ENCODE peak calls at places on chromosomes 3 and 15, in eight cellular contexts. One of them, this sample, is unnamed.

GRCh38 chr15:63436872-63437375 is 55.3 kb upstream of the CA12 start:
- DNase-seq in substantia nigra: peak; percentile 58
- DNase-seq in NCI-H2081: peak; percentile 91
- DNase-seq in osteocyte: peak; percentile 90
- DNase-seq in Caki2: peak; percentile 23
- DNase-seq in GM13977: peak; percentile 33
- DNase-seq in iPS-NIHi11: peak; percentile 55
- DNase-seq in cardiac muscle cell: peak; percentile 74
- DNase-seq in this sample: peak; percentile 85

GRCh38 chr15:27817258-27817657 is 281.9 kb downstream of the OCA2 start:
- DNase-seq in substantia nigra: no peak
- DNase-seq in osteocyte: no peak
- DNase-seq in cardiac muscle cell: no peak
- DNase-seq in NCI-H2081: no peak
- DNase-seq in Caki2: no peak
- DNase-seq in iPS-NIHi11: no peak
- DNase-seq in GM13977: no peak
- DNase-seq in this sample: no peak

GRCh38 chr3:25423780-25424179 is 4.3 kb upstream of the RARB start:
- DNase-seq in GM13977: no peak
- DNase-seq in NCI-H2081: no peak
- DNase-seq in iPS-NIHi11: no peak
- DNase-seq in substantia nigra: no peak
- DNase-seq in osteocyte: no peak
- DNase-seq in cardiac muscle cell: no peak
- DNase-seq in Caki2: peak; percentile 54
- DNase-seq in this sample: no peak

GRCh38 chr15:33160054-33160453 is 34.5 kb downstream of the FMN1 start:
- DNase-seq in iPS-NIHi11: no peak
- DNase-seq in Caki2: no peak
- DNase-seq in osteocyte: no peak
- DNase-seq in substantia nigra: no peak
- DNase-seq in cardiac muscle cell: no peak
- DNase-seq in NCI-H2081: no peak
- DNase-seq in GM13977: no peak
- DNase-seq in this sample: no peak

GRCh38 chr3:139710212-139710611 is 32.4 kb upstream of the NMNAT3 start:
- DNase-seq in GM13977: no peak
- DNase-seq in NCI-H2081: peak; percentile 85
- DNase-seq in Caki2: no peak
- DNase-seq in substantia nigra: no peak
- DNase-seq in osteocyte: no peak
- DNase-seq in iPS-NIHi11: no peak
- DNase-seq in cardiac muscle cell: no peak
- DNase-seq in this sample: no peak

GRCh38 chr15:90817117-90818057 is 51.0 kb upstream of the FURIN start:
- DNase-seq in cardiac muscle cell: no peak
- DNase-seq in Caki2: no peak
- DNase-seq in osteocyte: peak; percentile 75
- DNase-seq in iPS-NIHi11: no peak
- DNase-seq in NCI-H2081: no peak
- DNase-seq in substantia nigra: no peak
- DNase-seq in GM13977: no peak
- DNase-seq in this sample: no peak

GRCh38 chr3:138381413-138381901 is 33.1 kb downstream of the MRAS start:
- DNase-seq in NCI-H2081: no peak
- DNase-seq in GM13977: no peak
- DNase-seq in osteocyte: no peak
- DNase-seq in Caki2: no peak
- DNase-seq in iPS-NIHi11: no peak
- DNase-seq in cardiac muscle cell: peak; percentile 70
- DNase-seq in substantia nigra: peak; percentile 81
- DNase-seq in this sample: peak; percentile 70

GRCh38 chr3:115814778-115815380 is 191.6 kb downstream of the GAP43 start:
- DNase-seq in Caki2: peak; percentile 41
- DNase-seq in substantia nigra: peak; percentile 47
- DNase-seq in GM13977: peak; percentile 45
- DNase-seq in osteocyte: peak; percentile 89
- DNase-seq in iPS-NIHi11: peak; percentile 74
- DNase-seq in NCI-H2081: peak; percentile 68
- DNase-seq in cardiac muscle cell: peak; percentile 78
- DNase-seq in this sample: peak; percentile 90

GRCh38 chr3:187708696-187709095 is 6.3 kb upstream of the RTP2 start:
- DNase-seq in NCI-H2081: no peak
- DNase-seq in osteocyte: no peak
- DNase-seq in iPS-NIHi11: no peak
- DNase-seq in GM13977: no peak
- DNase-seq in Caki2: no peak
- DNase-seq in cardiac muscle cell: no peak
- DNase-seq in substantia nigra: no peak
- DNase-seq in this sample: no peak

GRCh38 chr3:151589311-151589710 is 128.4 kb upstream of the IGSF10 start:
- DNase-seq in NCI-H2081: no peak
- DNase-seq in Caki2: no peak
- DNase-seq in osteocyte: no peak
- DNase-seq in GM13977: no peak
- DNase-seq in iPS-NIHi11: no peak
- DNase-seq in cardiac muscle cell: no peak
- DNase-seq in substantia nigra: no peak
- DNase-seq in this sample: no peak

GRCh38 chr3:184524981-184525336 is 36.6 kb upstream of the EPHB3 start:
- DNase-seq in osteocyte: no peak
- DNase-seq in substantia nigra: no peak
- DNase-seq in NCI-H2081: no peak
- DNase-seq in GM13977: no peak
- DNase-seq in cardiac muscle cell: no peak
- DNase-seq in Caki2: no peak
- DNase-seq in iPS-NIHi11: no peak
- DNase-seq in this sample: no peak

GRCh38 chr3:4139462-4140140 is 163.6 kb upstream of the SETMAR start:
- DNase-seq in iPS-NIHi11: no peak
- DNase-seq in substantia nigra: no peak
- DNase-seq in cardiac muscle cell: no peak
- DNase-seq in GM13977: no peak
- DNase-seq in NCI-H2081: no peak
- DNase-seq in osteocyte: no peak
- DNase-seq in Caki2: no peak
- DNase-seq in this sample: no peak

GRCh38 chr15:39448409-39448808 is 132.5 kb upstream of the THBS1 start:
- DNase-seq in substantia nigra: no peak
- DNase-seq in iPS-NIHi11: no peak
- DNase-seq in Caki2: no peak
- DNase-seq in osteocyte: no peak
- DNase-seq in cardiac muscle cell: no peak
- DNase-seq in GM13977: no peak
- DNase-seq in NCI-H2081: no peak
- DNase-seq in this sample: no peak

GRCh38 chr3:113035387-113035982 is 44.7 kb downstream of the GTPBP8 start:
- DNase-seq in osteocyte: no peak
- DNase-seq in iPS-NIHi11: peak; percentile 78
- DNase-seq in Caki2: peak; percentile 15
- DNase-seq in GM13977: peak; percentile 67
- DNase-seq in cardiac muscle cell: peak; percentile 66
- DNase-seq in substantia nigra: peak; percentile 6
- DNase-seq in NCI-H2081: peak; percentile 64
- DNase-seq in this sample: peak; percentile 53

GRCh38 chr15:76056931-76057330 is 2.9 kb upstream of the TMEM266 start:
- DNase-seq in NCI-H2081: no peak
- DNase-seq in cardiac muscle cell: no peak
- DNase-seq in osteocyte: no peak
- DNase-seq in Caki2: no peak
- DNase-seq in substantia nigra: no peak
- DNase-seq in iPS-NIHi11: no peak
- DNase-seq in GM13977: peak; percentile 66
- DNase-seq in this sample: no peak

GRCh38 chr15:101001056-101001455 is 81.9 kb downstream of the LRRK1 start:
- DNase-seq in iPS-NIHi11: no peak
- DNase-seq in Caki2: no peak
- DNase-seq in substantia nigra: no peak
- DNase-seq in NCI-H2081: no peak
- DNase-seq in GM13977: no peak
- DNase-seq in osteocyte: peak; percentile 25
- DNase-seq in cardiac muscle cell: no peak
- DNase-seq in this sample: no peak

GRCh38 chr15:101033801-101034200 is 114.6 kb downstream of the LRRK1 start:
- DNase-seq in NCI-H2081: no peak
- DNase-seq in Caki2: no peak
- DNase-seq in GM13977: no peak
- DNase-seq in iPS-NIHi11: no peak
- DNase-seq in cardiac muscle cell: no peak
- DNase-seq in osteocyte: no peak
- DNase-seq in substantia nigra: no peak
- DNase-seq in this sample: no peak

GRCh38 chr3:44885618-44886017 is 11.2 kb downstream of the TGM4 start:
- DNase-seq in cardiac muscle cell: no peak
- DNase-seq in substantia nigra: no peak
- DNase-seq in osteocyte: peak; percentile 92
- DNase-seq in GM13977: no peak
- DNase-seq in Caki2: peak; percentile 82
- DNase-seq in iPS-NIHi11: no peak
- DNase-seq in NCI-H2081: no peak
- DNase-seq in this sample: no peak

GRCh38 chr3:98577178-98577895 is 16.1 kb downstream of the CPOX start:
- DNase-seq in substantia nigra: no peak
- DNase-seq in Caki2: no peak
- DNase-seq in iPS-NIHi11: no peak
- DNase-seq in cardiac muscle cell: no peak
- DNase-seq in NCI-H2081: no peak
- DNase-seq in GM13977: no peak
- DNase-seq in osteocyte: no peak
- DNase-seq in this sample: no peak

GRCh38 chr3:74646094-74646493 is 31.6 kb upstream of the CNTN3 start:
- DNase-seq in osteocyte: no peak
- DNase-seq in iPS-NIHi11: no peak
- DNase-seq in NCI-H2081: no peak
- DNase-seq in cardiac muscle cell: no peak
- DNase-seq in GM13977: no peak
- DNase-seq in substantia nigra: no peak
- DNase-seq in Caki2: no peak
- DNase-seq in this sample: no peak